ENCODE peak calls at places on chromosome 12, in five cellular contexts. D, X, K, A and L are unnamed samples.

GRCh38 chr12:13000935-13001724 is 1.1 kb upstream of the HEBP1 start:
- DNase-seq in K (peak), X (peak), D (peak), A (peak), L (peak)

GRCh38 chr12:103680591-103681065 is 93.6 kb downstream of the STAB2 start:
- DNase-seq in A (no peak), K (peak), D (no peak), X (no peak), L (no peak)

GRCh38 chr12:106303202-106303820 is 778 bp downstream of the TCP11L2 start:
- DNase-seq in X (peak), A (peak), D (peak), K (peak), L (peak)

GRCh38 chr12:2070440-2071045 is 17.8 kb downstream of the CACNA1C start:
- DNase-seq in A (no peak), X (no peak), D (no peak), K (no peak), L (no peak)

GRCh38 chr12:78865297-78865955 is 852 bp downstream of the SYT1 start:
- DNase-seq in D (no peak), X (no peak), K (no peak), A (no peak), L (no peak)

GRCh38 chr12:12441051-12441807 is 84.4 kb downstream of the BORCS5 start:
- DNase-seq in K (no peak), X (no peak), D (no peak), A (no peak), L (no peak)

GRCh38 chr12:109760930-109761630 is 47.5 kb downstream of the FAM222A start:
- DNase-seq in X (peak), A (peak), K (no peak), D (no peak), L (no peak)

GRCh38 chr12:27999521-27999920 is 27.0 kb upstream of the PTHLH start:
- DNase-seq in K (peak), X (no peak), D (no peak), A (no peak), L (peak)

GRCh38 chr12:2138294-2138693 is 85.5 kb downstream of the CACNA1C start:
- DNase-seq in D (no peak), K (no peak), A (no peak), X (no peak), L (no peak)

GRCh38 chr12:31006416-31007152 is 67.1 kb upstream of the DDX11 start:
- DNase-seq in D (no peak), K (no peak), X (no peak), A (no peak), L (no peak)

GRCh38 chr12:62865090-62865489 is 69.9 kb downstream of the PPM1H start:
- DNase-seq in K (no peak), A (no peak), X (no peak), D (no peak), L (no peak)

GRCh38 chr12:29051221-29051620 is 97.9 kb upstream of the FAR2 start:
- DNase-seq in D (no peak), X (no peak), K (peak), A (no peak), L (no peak)

GRCh38 chr12:103880299-103881142 is 39.5 kb upstream of the NT5DC3 start:
- DNase-seq in K (no peak), D (no peak), X (no peak), A (no peak), L (no peak)

GRCh38 chr12:120849765-120850164 is 54.4 kb downstream of the SPPL3 start:
- DNase-seq in D (no peak), X (no peak), A (no peak), K (peak), L (no peak)

GRCh38 chr12:128420163-128420562 is 153.2 kb downstream of the TMEM132C start:
- DNase-seq in K (no peak), D (no peak), X (no peak), A (no peak), L (no peak)

GRCh38 chr12:92432724-92433281 is 270.0 kb upstream of the PLEKHG7 start:
- DNase-seq in K (no peak), A (no peak), X (no peak), D (no peak), L (no peak)

GRCh38 chr12:98465950-98466349 is 49.4 kb upstream of the TMPO start:
- DNase-seq in A (no peak), X (no peak), K (no peak), D (no peak), L (no peak)

GRCh38 chr12:75750950-75751349 is 239.5 kb upstream of the KRR1 start:
- DNase-seq in D (no peak), A (no peak), X (no peak), K (peak), L (no peak)

GRCh38 chr12:65339161-65339560 is 60.7 kb downstream of the MSRB3 start:
- DNase-seq in X (no peak), K (no peak), A (no peak), D (no peak), L (peak)

GRCh38 chr12:65532744-65533143 is 254.3 kb downstream of the MSRB3 start:
- DNase-seq in D (no peak), A (no peak), K (peak), X (no peak), L (no peak)

GRCh38 chr12:114430306-114430705 is 24.4 kb upstream of the TBX5 start:
- DNase-seq in A (no peak), K (peak), X (no peak), D (no peak), L (no peak)

GRCh38 chr12:121011820-121012219 is 4.5 kb downstream of the C12orf43 start:
- DNase-seq in X (no peak), K (no peak), A (no peak), D (no peak), L (no peak)

GRCh38 chr12:12734054-12734453 is 16.9 kb downstream of the CDKN1B start:
- DNase-seq in K (peak), X (no peak), D (no peak), A (no peak), L (no peak)

GRCh38 chr12:109744991-109745942 is 31.6 kb downstream of the FAM222A start:
- DNase-seq in K (peak), X (no peak), A (no peak), D (no peak), L (no peak)

GRCh38 chr12:66279127-66279712 is 23.1 kb upstream of the HELB start:
- DNase-seq in D (no peak), X (no peak), A (no peak), K (peak), L (peak)

GRCh38 chr12:52130695-52131094 is 51.2 kb downstream of the SMIM41 start:
- DNase-seq in K (no peak), A (no peak), D (no peak), X (no peak), L (no peak)

GRCh38 chr12:93518725-93519124 is 51.4 kb downstream of the MRPL42 start:
- DNase-seq in A (no peak), D (no peak), X (no peak), K (peak), L (no peak)

GRCh38 chr12:31203261-31203660 is 122.7 kb downstream of the SINHCAF start:
- DNase-seq in K (no peak), X (no peak), A (no peak), D (no peak), L (no peak)

GRCh38 chr12:132275110-132275531 is 54.3 kb downstream of the GALNT9 start:
- DNase-seq in X (peak), A (peak), K (peak), D (peak), L (no peak)

GRCh38 chr12:526089-526488 is 66.3 kb downstream of the B4GALNT3 start:
- DNase-seq in A (no peak), D (no peak), K (no peak), X (no peak), L (no peak)

GRCh38 chr12:30953257-30953656 is 26.7 kb downstream of the TSPAN11 start:
- DNase-seq in X (no peak), K (no peak), A (no peak), D (no peak), L (no peak)

GRCh38 chr12:68367903-68368302 is 35.7 kb upstream of the MDM1 start:
- DNase-seq in D (no peak), A (no peak), X (no peak), K (no peak), L (peak)

GRCh38 chr12:64894827-64895475 is 70.5 kb downstream of the TBC1D30 start:
- DNase-seq in A (no peak), D (no peak), X (no peak), K (peak), L (no peak)

GRCh38 chr12:6382371-6382770 is 1.6 kb upstream of the LTBR start:
- DNase-seq in D (no peak), X (no peak), A (peak), K (no peak), L (no peak)

GRCh38 chr12:6386038-6386437 is 2.1 kb downstream of the LTBR start:
- DNase-seq in A (peak), D (no peak), X (no peak), K (no peak), L (no peak)

GRCh38 chr12:6383572-6384498 is at the start of gene LTBR:
- DNase-seq in X (peak), K (peak), D (no peak), A (peak), L (peak)

GRCh38 chr12:6386522-6386921 is 2.6 kb downstream of the LTBR start:
- DNase-seq in X (no peak), A (no peak), D (no peak), K (no peak), L (no peak)

GRCh38 chr12:6384499-6385436 is 806 bp downstream of the LTBR start:
- DNase-seq in A (peak), D (no peak), K (no peak), X (no peak), L (no peak)
- H3K14ac ChIP-seq in A (no peak), D (no peak), K (peak), X (peak), L (peak)

DNA sequence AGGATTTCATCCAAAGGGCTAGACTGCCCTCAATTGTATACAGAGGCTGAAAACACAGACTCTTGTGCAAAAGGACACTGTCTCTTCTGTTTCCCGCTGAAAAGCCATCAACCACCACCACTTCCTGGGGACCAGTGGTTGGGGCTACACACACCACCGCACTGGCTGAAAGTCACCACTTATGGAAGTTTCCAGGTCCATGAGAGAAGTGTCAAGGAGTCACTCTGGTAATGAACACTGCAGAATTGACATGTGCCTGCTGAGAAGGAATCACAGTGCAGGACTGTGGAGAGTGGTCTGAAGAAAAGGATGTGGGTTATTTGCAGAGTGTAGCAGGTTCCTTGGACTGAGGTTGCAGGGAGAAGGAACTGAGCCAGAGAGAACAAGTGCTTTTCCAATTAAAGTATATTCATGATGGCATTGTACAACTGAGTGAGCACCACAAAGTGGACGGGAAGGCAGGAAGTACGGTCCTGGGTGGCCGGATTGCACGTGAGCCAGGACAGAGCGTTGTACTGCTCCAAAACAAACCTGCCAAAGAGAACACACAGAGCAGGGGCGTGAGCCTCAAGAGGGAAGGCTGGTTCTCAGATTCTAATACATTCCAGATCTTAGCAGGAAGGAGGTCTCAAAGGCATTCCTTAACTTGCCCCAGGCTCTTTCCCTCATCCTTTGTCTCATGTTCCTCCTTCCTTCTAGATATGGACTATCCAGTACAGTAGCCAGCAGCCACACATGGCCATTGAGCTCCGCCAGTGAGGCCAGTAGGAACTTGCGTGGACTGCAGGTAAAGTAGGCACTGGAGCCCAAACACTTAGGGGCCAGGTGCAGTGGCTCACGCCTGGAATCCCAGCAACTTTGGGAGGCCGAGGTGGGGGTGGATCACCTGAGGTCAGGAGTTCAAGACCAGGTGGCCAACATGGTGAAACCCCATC is 316.4 kb downstream of the MED13L start:
- DNase-seq in K (no peak), X (no peak), A (no peak), D (no peak), L (peak)
- H2AK5ac ChIP-seq in K (peak), X (no peak), A (no peak), D (no peak), L (no peak)

DNA sequence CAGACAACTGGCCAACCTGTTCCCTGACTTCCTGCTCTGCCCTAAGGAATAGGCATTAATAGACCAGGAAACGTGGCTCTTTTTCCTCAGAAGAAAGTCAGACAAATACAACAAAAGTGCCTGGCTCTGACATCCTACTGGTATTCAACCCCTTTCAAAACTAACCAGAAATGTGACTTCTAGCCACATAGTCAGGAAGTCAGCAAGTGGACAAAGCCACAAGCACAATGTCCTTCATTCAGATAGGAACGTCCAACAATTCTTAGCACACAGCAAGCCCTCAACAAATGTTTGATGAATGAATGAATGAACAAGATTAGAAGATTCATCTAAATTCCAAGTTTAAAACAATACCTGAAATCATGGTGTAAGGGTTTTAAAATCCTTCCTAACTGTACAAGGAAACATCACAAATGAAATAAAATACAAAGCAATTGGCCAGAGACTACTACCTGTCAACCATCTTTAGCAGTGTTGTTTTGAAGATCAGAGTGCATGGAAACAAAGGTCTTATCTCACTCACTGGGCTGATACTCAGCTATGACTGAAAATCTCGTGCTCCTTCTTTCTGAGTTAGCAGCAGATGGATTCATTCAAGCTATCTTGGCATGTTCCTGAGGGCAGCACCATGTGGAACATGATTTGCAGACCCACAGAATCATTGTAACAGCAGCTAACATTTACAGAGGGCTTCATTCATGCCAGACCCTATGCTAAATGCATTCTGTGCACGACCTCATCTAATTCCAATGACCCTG is 16.5 kb downstream of the APPL2 start:
- DNase-seq in K (no peak), D (no peak), A (no peak), X (no peak), L (no peak)
- H3K14ac ChIP-seq in K (peak), D (no peak), A (no peak), X (no peak), L (no peak)

GRCh38 chr12:6944381-6945186 is 762 bp downstream of the C12orf57 start:
- DNase-seq in D (peak), A (peak), K (peak), X (no peak), L (peak)

GRCh38 chr12:6942331-6942665 is 1.3 kb upstream of the RNU7-1 start:
- DNase-seq in K (no peak), X (no peak), A (no peak), D (no peak), L (no peak)

GRCh38 chr12:6941786-6942185 is 1.8 kb upstream of the RNU7-1 start:
- DNase-seq in X (peak), K (no peak), D (no peak), A (no peak), L (no peak)

GRCh38 chr12:6943719-6944380 is at the start of the genes C12orf57 and RNU7-1:
- DNase-seq in D (peak), X (peak), K (peak), A (peak), L (peak)

GRCh38 chr12:6943387-6943718 is 263 bp upstream of the RNU7-1 start:
- DNase-seq in X (peak), K (peak), D (peak), A (peak), L (peak)
- H2AK5ac ChIP-seq in X (no peak), K (no peak), D (peak), A (no peak), L (no peak)

GRCh38 chr12:124915249-124916236 is 1.1 kb upstream of the UBC start:
- DNase-seq in A (peak), D (no peak), K (peak), X (no peak), L (peak)
- H3K14ac ChIP-seq in A (peak), D (no peak), K (peak), X (no peak), L (peak)

GRCh38 chr12:95767703-95768102 is 22.9 kb downstream of the NTN4 start:
- DNase-seq in D (no peak), X (no peak), A (no peak), K (peak), L (no peak)
- H2AK5ac ChIP-seq in D (no peak), X (no peak), A (no peak), K (no peak), L (no peak)

DNA sequence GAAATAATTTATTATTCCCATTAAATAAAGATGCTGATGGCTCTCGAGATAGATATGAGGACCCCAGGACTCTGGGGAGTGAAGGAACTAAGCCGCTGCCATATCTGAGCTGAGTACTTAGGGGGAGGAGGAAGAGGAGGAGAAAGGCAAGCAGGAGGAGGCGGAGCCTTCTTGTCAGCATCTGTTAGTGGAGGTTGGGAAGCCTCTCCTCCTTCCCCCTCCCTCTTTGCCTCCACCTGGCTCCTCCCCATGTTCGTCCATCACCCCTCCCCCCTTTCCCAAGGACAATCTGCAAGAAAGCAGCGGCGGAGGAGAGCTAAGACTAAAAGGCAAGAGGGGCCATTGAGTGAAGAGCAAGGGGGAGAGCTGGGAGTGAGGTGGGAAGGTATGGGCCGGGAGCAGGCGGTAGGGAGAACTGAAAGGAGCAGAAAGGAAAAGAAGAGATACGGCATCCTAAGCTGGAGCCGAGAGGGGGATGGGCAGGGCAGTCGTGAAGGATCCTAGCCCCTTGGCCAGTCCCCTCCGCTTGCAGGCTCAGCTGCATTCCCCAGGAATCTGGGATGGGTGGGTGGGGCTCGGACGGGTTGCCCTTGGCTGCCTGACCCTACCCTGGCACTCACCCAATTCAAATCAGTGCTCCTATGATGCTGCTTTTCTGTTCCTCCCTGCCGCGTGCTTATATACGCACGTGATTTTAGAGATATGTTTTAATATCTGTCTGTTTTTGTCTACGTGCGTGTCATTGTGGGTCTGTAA is at the start of gene PFKM:
- DNase-seq in K (peak), D (peak), X (peak), A (peak), L (peak)
- H3K14ac ChIP-seq in K (peak), D (no peak), X (no peak), A (peak), L (peak)

DNA sequence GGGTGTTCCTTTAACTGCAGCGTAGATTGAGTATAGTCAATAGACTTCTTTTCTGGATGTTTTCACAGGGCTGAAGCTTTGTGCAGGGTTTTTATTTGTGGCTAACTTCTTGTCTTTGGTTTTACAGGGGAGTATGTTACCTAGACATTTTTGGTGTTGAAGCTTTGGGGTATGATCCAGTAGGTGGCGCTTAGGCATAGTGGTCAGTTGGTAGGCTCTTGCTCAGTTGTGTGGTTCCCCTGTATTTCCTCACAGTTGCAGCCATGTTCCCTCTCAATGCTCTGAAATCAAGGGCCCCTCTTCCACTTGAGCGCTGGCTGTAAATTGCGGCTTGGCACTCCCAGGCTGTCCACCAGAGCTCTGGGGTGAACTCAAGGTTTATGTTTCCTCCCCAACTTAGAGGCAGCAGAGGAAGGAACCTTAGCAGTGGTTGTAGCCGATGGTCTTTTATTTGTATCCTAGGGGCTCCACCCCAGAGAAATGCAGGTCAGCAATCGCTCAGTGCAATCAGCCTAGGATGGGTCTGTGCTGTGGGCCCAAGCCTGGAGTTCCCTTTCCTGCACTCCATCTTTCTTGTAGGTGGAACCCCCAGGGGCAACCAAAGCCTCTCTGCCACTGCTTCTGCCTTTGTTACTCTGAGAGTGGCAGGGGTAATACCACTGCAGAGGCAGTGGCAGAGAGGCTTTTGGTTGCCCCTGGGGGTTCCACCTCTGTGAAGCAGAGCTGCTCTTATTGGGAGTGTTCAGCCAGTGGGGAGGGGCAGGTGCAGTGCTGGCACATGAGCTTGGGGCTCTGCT is 55.1 kb downstream of the CMAS start:
- DNase-seq in A (peak), K (peak), X (peak), D (peak), L (peak)
- H2AK5ac ChIP-seq in A (no peak), K (no peak), X (no peak), D (peak), L (no peak)